ENCODE peak calls at places on chromosomes 11 and 22, in six cellular contexts. K is activated T-cell treated with anti-CD3 and anti-CD28 coated beads, Interleukin-2, amount 50 U/mL, for 72 hours; N is GOT3; S is activated T-helper 9 cell treated with anti-CD3 and anti-CD28 coated beads, Interleukin-2, amount 50 U/mL, for 16 hours; V is posterior cingulate gyrus; U is HFFc6. Z is an unnamed sample.

GRCh38 chr11:114846040-114846791 is 167.9 kb downstream of the NXPE2 start:
- DNase-seq in S (no peak), K (no peak), V (peak; percentile 80), U (no peak), N (no peak), Z (peak; percentile 25)

GRCh38 chr11:2093575-2094353 is 45.4 kb downstream of the IGF2 start:
- DNase-seq in S (no peak), K (no peak), U (no peak), V (no peak), N (no peak), Z (no peak)

GRCh38 chr11:6251990-6252473 is 7.6 kb upstream of the CCKBR start:
- DNase-seq in S (no peak), U (no peak), K (no peak), N (no peak), V (peak; percentile 58), Z (no peak)

GRCh38 chr22:38313384-38313955 is 3.8 kb downstream of the CSNK1E start:
- DNase-seq in N (peak; percentile 31), S (no peak), U (peak; percentile 84), V (no peak), K (no peak), Z (peak; percentile 30)

GRCh38 chr11:134971381-134971780 is 559.3 kb upstream of the B3GAT1 start:
- DNase-seq in K (no peak), N (no peak), U (no peak), S (no peak), V (no peak), Z (no peak)

GRCh38 chr11:116104480-116105174 is 600.4 kb upstream of the CADM1 start:
- DNase-seq in N (no peak), U (no peak), V (no peak), K (no peak), S (no peak), Z (no peak)

GRCh38 chr11:134370526-134371435 is 39.0 kb downstream of the GLB1L2 start:
- DNase-seq in V (peak; percentile 6), S (no peak), K (no peak), U (no peak), N (no peak), Z (no peak)

GRCh38 chr11:1921576-1922141 is 2.2 kb downstream of the TNNT3 start:
- DNase-seq in S (no peak), U (peak; percentile 3), K (no peak), V (peak; percentile 50), N (no peak), Z (no peak)

GRCh38 chr22:38652858-38653257 is 3.3 kb downstream of the FAM227A start:
- DNase-seq in U (no peak), N (no peak), V (no peak), S (no peak), K (no peak), Z (no peak)

GRCh38 chr11:42234381-42235035 is 775.1 kb upstream of the LRRC4C start:
- DNase-seq in K (no peak), U (peak; percentile 90), N (no peak), S (no peak), V (no peak), Z (no peak)

GRCh38 chr11:122123258-122123929 is 7.4 kb upstream of the BLID start:
- DNase-seq in U (no peak), S (no peak), N (no peak), V (no peak), K (no peak), Z (no peak)

GRCh38 chr11:47163898-47164297 is 12.8 kb downstream of the ARFGAP2 start:
- DNase-seq in V (no peak), U (no peak), K (no peak), S (no peak), N (no peak), Z (no peak)

GRCh38 chr11:111329306-111330204 is 31.2 kb downstream of the POU2AF3 start:
- DNase-seq in S (no peak), N (no peak), K (no peak), U (no peak), V (peak; percentile 37), Z (peak; percentile 31)

GRCh38 chr11:7281083-7281482 is 29.4 kb downstream of the SYT9 start:
- DNase-seq in S (no peak), V (no peak), N (no peak), K (no peak), U (no peak), Z (no peak)

GRCh38 chr11:120835601-120836228 is 188.2 kb upstream of the TBCEL start:
- DNase-seq in N (no peak), U (no peak), K (peak; percentile 64), V (no peak), S (no peak), Z (no peak)